ENCODE peak calls at places on chromosomes 5 and 9, in eight cellular contexts. One of them, this sample, is unnamed. For H3K27me3, the result is how much of the 10 kb centered on the place peaks cover.

GRCh38 chr5:147208134-147208533 is 26.7 kb upstream of the STK32A start:
- DNase-seq in endodermal cell: no peak
- DNase-seq in PC-3: peak
- DNase-seq in tibial artery: no peak
- DNase-seq in spleen: no peak
- DNase-seq in CD8-positive, alpha-beta T cell: no peak
- DNase-seq in heart left ventricle: no peak
- DNase-seq in fibroblast of lung: no peak
- DNase-seq in this sample: no peak

GRCh38 chr5:113989278-113989912 is 372.5 kb upstream of the KCNN2 start:
- DNase-seq in endodermal cell: no peak
- DNase-seq in PC-3: peak
- DNase-seq in tibial artery: no peak
- DNase-seq in spleen: no peak
- DNase-seq in CD8-positive, alpha-beta T cell: no peak
- DNase-seq in heart left ventricle: no peak
- DNase-seq in fibroblast of lung: no peak
- DNase-seq in this sample: no peak

GRCh38 chr5:169795311-169795710 is 158.2 kb downstream of the DOCK2 start:
- DNase-seq in endodermal cell: no peak
- DNase-seq in PC-3: no peak
- DNase-seq in tibial artery: no peak
- DNase-seq in spleen: no peak
- DNase-seq in CD8-positive, alpha-beta T cell: no peak
- DNase-seq in heart left ventricle: no peak
- DNase-seq in fibroblast of lung: peak
- DNase-seq in this sample: no peak

GRCh38 chr5:65055938-65056337 is 287.2 kb downstream of the CWC27 start:
- DNase-seq in endodermal cell: no peak
- DNase-seq in PC-3: no peak
- DNase-seq in tibial artery: no peak
- DNase-seq in spleen: no peak
- DNase-seq in CD8-positive, alpha-beta T cell: no peak
- DNase-seq in heart left ventricle: no peak
- DNase-seq in fibroblast of lung: no peak
- DNase-seq in this sample: no peak

GRCh38 chr9:96626912-96627311 is 7.3 kb upstream of the CDC14B start:
- DNase-seq in endodermal cell: no peak
- DNase-seq in PC-3: peak
- DNase-seq in tibial artery: no peak
- DNase-seq in spleen: no peak
- DNase-seq in CD8-positive, alpha-beta T cell: no peak
- DNase-seq in heart left ventricle: no peak
- DNase-seq in fibroblast of lung: no peak
- DNase-seq in this sample: no peak

GRCh38 chr5:138874771-138875628 is at the start of gene LRRTM2:
- DNase-seq in endodermal cell: no peak
- DNase-seq in PC-3: no peak
- DNase-seq in tibial artery: no peak
- DNase-seq in spleen: no peak
- DNase-seq in CD8-positive, alpha-beta T cell: no peak
- DNase-seq in heart left ventricle: no peak
- DNase-seq in fibroblast of lung: peak
- DNase-seq in this sample: no peak

GRCh38 chr5:73301208-73302088 is 128.5 kb downstream of the TMEM174 start:
- DNase-seq in endodermal cell: peak
- DNase-seq in PC-3: no peak
- DNase-seq in tibial artery: no peak
- DNase-seq in spleen: no peak
- DNase-seq in CD8-positive, alpha-beta T cell: no peak
- DNase-seq in heart left ventricle: no peak
- DNase-seq in fibroblast of lung: no peak
- DNase-seq in this sample: no peak

GRCh38 chr5:142484821-142485387 is 160.1 kb upstream of the SPRY4 start:
- DNase-seq in endodermal cell: no peak
- DNase-seq in PC-3: no peak
- DNase-seq in tibial artery: no peak
- DNase-seq in spleen: no peak
- DNase-seq in CD8-positive, alpha-beta T cell: no peak
- DNase-seq in heart left ventricle: no peak
- DNase-seq in fibroblast of lung: no peak
- DNase-seq in this sample: no peak

GRCh38 chr9:78296208-78296892 is 575 bp upstream of the PSAT1 start:
- DNase-seq in endodermal cell: peak
- DNase-seq in PC-3: peak
- DNase-seq in tibial artery: no peak
- DNase-seq in spleen: peak
- DNase-seq in CD8-positive, alpha-beta T cell: peak
- DNase-seq in heart left ventricle: peak
- DNase-seq in fibroblast of lung: peak
- DNase-seq in this sample: peak

DNA sequence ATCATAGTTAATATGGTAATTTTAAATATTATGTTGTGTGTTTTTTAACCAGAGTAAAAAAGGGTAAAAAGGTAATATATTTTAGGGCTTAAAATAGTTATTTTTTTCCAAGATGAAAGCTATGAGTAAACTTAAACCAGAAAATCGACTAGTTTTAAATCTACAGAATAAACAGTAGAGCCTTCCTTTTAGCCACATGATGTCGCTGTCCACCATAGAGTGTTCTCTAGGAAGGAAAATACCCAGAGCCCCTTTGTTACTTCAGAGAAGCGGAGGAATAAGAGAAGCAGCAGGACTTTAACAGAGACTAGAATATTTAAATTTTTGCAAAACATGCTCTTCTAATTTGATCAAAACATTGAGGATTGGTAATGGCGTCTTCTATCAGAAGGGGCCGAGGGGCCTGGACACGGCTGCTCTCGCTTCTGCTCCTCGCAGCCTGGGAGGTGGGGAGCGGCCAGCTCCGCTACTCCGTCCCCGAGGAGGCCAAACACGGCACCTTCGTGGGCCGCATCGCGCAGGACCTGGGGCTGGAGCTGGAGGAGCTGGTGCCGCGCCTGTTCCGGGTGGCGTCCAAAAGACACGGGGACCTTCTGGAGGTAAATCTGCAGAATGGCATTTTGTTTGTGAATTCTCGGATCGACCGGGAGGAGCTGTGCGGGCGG is at the start of gene PCDHA2:
- DNase-seq in endodermal cell: peak
- DNase-seq in PC-3: no peak
- DNase-seq in tibial artery: no peak
- DNase-seq in spleen: no peak
- DNase-seq in CD8-positive, alpha-beta T cell: no peak
- DNase-seq in heart left ventricle: peak
- DNase-seq in fibroblast of lung: peak
- DNase-seq in this sample: no peak
- TF ChIP-seq CTCF in endodermal cell: peak
- TF ChIP-seq CTCF in PC-3: no peak
- TF ChIP-seq CTCF in tibial artery: no peak
- TF ChIP-seq CTCF in spleen: no peak
- TF ChIP-seq CTCF in CD8-positive, alpha-beta T cell: no peak
- TF ChIP-seq CTCF in heart left ventricle: no peak
- TF ChIP-seq CTCF in fibroblast of lung: peak
- TF ChIP-seq CTCF in this sample: no peak

GRCh38 chr5:171899792-171900191 is 106.6 kb downstream of the FBXW11 start:
- DNase-seq in endodermal cell: no peak
- DNase-seq in PC-3: no peak
- DNase-seq in tibial artery: no peak
- DNase-seq in spleen: no peak
- DNase-seq in CD8-positive, alpha-beta T cell: no peak
- DNase-seq in heart left ventricle: no peak
- DNase-seq in fibroblast of lung: no peak
- DNase-seq in this sample: no peak

GRCh38 chr5:171898879-171899278 is 107.6 kb downstream of the FBXW11 start:
- DNase-seq in endodermal cell: no peak
- DNase-seq in PC-3: no peak
- DNase-seq in tibial artery: no peak
- DNase-seq in spleen: no peak
- DNase-seq in CD8-positive, alpha-beta T cell: no peak
- DNase-seq in heart left ventricle: no peak
- DNase-seq in fibroblast of lung: no peak
- DNase-seq in this sample: no peak

GRCh38 chr5:171897231-171897630 is 109.2 kb downstream of the FBXW11 start:
- DNase-seq in endodermal cell: no peak
- DNase-seq in PC-3: no peak
- DNase-seq in tibial artery: no peak
- DNase-seq in spleen: no peak
- DNase-seq in CD8-positive, alpha-beta T cell: no peak
- DNase-seq in heart left ventricle: no peak
- DNase-seq in fibroblast of lung: no peak
- DNase-seq in this sample: no peak

GRCh38 chr5:171895076-171895475 is 109.5 kb downstream of the SMIM23 start:
- DNase-seq in endodermal cell: no peak
- DNase-seq in PC-3: no peak
- DNase-seq in tibial artery: no peak
- DNase-seq in spleen: no peak
- DNase-seq in CD8-positive, alpha-beta T cell: no peak
- DNase-seq in heart left ventricle: no peak
- DNase-seq in fibroblast of lung: peak
- DNase-seq in this sample: no peak

DNA sequence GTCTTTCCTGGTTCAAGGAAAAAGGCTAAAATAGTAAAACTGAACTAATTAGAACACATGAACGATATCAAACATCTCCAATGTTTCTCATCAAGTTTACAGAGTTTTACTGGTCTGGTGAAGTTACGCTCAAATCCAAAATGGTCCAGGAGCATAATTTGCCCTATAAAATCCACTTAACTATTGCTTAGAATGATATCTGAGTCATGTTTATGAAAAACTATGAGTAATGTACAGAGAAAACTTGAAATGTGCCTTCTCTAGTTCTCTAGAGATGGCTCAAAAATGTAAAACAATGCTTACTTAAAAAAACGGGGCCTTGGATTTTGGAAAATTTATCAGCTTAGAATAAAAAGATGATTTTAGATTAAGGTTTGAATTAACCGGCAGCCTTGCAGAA is 108.1 kb downstream of the FBXW11 start:
- DNase-seq in endodermal cell: no peak
- DNase-seq in PC-3: peak
- DNase-seq in tibial artery: no peak
- DNase-seq in spleen: no peak
- DNase-seq in CD8-positive, alpha-beta T cell: no peak
- DNase-seq in heart left ventricle: no peak
- DNase-seq in fibroblast of lung: no peak
- DNase-seq in this sample: no peak
- H3K27me3 ChIP-seq in endodermal cell: under half
- H3K27me3 ChIP-seq in PC-3: under half
- H3K27me3 ChIP-seq in tibial artery: under half
- H3K27me3 ChIP-seq in spleen: under half
- H3K27me3 ChIP-seq in CD8-positive, alpha-beta T cell: under half
- H3K27me3 ChIP-seq in heart left ventricle: under half
- H3K27me3 ChIP-seq in fibroblast of lung: under half
- H3K27me3 ChIP-seq in this sample: under half

GRCh38 chr9:134351777-134352176 is 25.5 kb downstream of the RXRA start:
- DNase-seq in endodermal cell: no peak
- DNase-seq in PC-3: no peak
- DNase-seq in tibial artery: no peak
- DNase-seq in spleen: no peak
- DNase-seq in CD8-positive, alpha-beta T cell: no peak
- DNase-seq in heart left ventricle: no peak
- DNase-seq in fibroblast of lung: no peak
- DNase-seq in this sample: no peak

GRCh38 chr9:134355158-134355557 is 28.9 kb downstream of the RXRA start:
- DNase-seq in endodermal cell: no peak
- DNase-seq in PC-3: no peak
- DNase-seq in tibial artery: no peak
- DNase-seq in spleen: no peak
- DNase-seq in CD8-positive, alpha-beta T cell: no peak
- DNase-seq in heart left ventricle: no peak
- DNase-seq in fibroblast of lung: no peak
- DNase-seq in this sample: no peak

GRCh38 chr9:134352247-134352933 is 26.1 kb downstream of the RXRA start:
- DNase-seq in endodermal cell: no peak
- DNase-seq in PC-3: no peak
- DNase-seq in tibial artery: no peak
- DNase-seq in spleen: no peak
- DNase-seq in CD8-positive, alpha-beta T cell: no peak
- DNase-seq in heart left ventricle: no peak
- DNase-seq in fibroblast of lung: no peak
- DNase-seq in this sample: no peak

GRCh38 chr9:134355561-134356278 is 29.5 kb downstream of the RXRA start:
- DNase-seq in endodermal cell: peak
- DNase-seq in PC-3: peak
- DNase-seq in tibial artery: no peak
- DNase-seq in spleen: no peak
- DNase-seq in CD8-positive, alpha-beta T cell: no peak
- DNase-seq in heart left ventricle: no peak
- DNase-seq in fibroblast of lung: no peak
- DNase-seq in this sample: peak

DNA sequence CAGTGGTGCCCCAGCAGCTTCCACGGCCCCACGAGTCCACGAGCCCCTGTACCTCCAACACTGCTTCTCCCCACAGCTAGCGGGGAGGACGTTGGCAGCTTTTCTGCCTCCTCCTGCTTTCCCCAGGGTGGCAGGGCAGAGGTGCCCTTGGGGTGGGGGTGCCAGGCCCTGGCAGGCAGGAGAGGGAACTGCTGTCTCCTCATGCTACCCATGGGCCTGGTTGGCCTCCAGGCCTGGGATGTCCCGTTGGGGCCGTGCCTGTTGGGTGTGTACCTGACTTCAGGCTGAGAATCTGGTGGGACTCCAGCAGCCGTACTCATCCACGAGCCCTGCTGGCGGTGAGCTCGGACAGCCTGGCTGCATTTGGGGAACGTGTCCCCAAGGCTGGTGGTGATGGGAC is 27.3 kb downstream of the RXRA start:
- DNase-seq in endodermal cell: no peak
- DNase-seq in PC-3: no peak
- DNase-seq in tibial artery: no peak
- DNase-seq in spleen: no peak
- DNase-seq in CD8-positive, alpha-beta T cell: no peak
- DNase-seq in heart left ventricle: no peak
- DNase-seq in fibroblast of lung: no peak
- DNase-seq in this sample: no peak
- H3K27ac ChIP-seq in endodermal cell: no peak
- H3K27ac ChIP-seq in PC-3: no peak
- H3K27ac ChIP-seq in tibial artery: no peak
- H3K27ac ChIP-seq in spleen: no peak
- H3K27ac ChIP-seq in CD8-positive, alpha-beta T cell: no peak
- H3K27ac ChIP-seq in heart left ventricle: no peak
- H3K27ac ChIP-seq in fibroblast of lung: no peak
- H3K27ac ChIP-seq in this sample: no peak

DNA sequence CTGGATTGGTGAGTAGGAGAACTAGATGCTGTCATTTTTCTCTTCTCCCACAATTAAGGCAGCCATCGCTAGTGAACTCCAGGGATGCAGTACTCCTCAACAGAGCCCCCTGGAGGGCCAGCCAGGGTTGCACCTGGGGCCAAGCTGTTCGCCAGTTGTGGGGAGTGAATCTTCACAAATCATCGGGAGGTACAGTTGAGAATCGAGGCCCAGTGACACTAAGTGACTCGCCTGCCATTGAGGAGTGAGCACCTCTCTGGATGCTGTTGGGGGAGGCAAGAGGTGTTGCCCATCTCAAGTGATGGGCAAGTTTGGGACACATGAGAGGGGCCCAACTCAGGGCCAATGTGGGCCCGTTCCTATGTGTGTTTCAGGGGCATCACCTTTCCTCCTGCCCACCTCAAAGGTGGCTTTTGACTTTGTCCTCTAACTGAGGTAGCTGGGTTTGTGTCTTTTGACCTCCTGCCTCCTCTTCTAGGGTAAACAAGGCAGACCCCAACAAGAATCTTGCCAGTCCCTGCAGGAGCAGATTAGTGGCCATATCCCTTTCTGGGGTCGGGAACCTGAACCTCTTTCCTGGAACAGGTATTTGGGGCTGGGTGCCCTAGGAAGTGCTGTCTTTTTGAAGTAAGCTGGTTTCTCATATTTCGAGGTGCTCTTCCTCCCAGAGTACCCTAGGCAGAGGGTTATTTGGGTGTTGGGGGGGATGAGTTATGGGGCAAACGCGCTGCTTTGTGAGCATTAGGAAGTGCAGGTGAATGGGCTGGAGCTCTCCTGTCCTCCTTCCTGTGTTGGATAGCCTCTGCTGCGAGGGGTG is 181.2 kb downstream of the MACROH2A1 start:
- DNase-seq in endodermal cell: peak
- DNase-seq in PC-3: no peak
- DNase-seq in tibial artery: peak
- DNase-seq in spleen: peak
- DNase-seq in CD8-positive, alpha-beta T cell: peak
- DNase-seq in heart left ventricle: no peak
- DNase-seq in fibroblast of lung: no peak
- DNase-seq in this sample: no peak
- TF ChIP-seq CTCF in endodermal cell: peak
- TF ChIP-seq CTCF in PC-3: peak
- TF ChIP-seq CTCF in tibial artery: no peak
- TF ChIP-seq CTCF in spleen: no peak
- TF ChIP-seq CTCF in CD8-positive, alpha-beta T cell: no peak
- TF ChIP-seq CTCF in heart left ventricle: no peak
- TF ChIP-seq CTCF in fibroblast of lung: no peak
- TF ChIP-seq CTCF in this sample: peak

This sample was measured in foreskin keratinocyte.